ENCODE peak calls at places on chromosomes 16 and 17, in four cellular contexts. C is cardiac muscle cell, J is Peyer's patch, K is suprapubic skin. P is an unnamed sample.

GRCh38 chr17:64686705-64687104 is 24.6 kb upstream of the SMURF2 start:
- DNase-seq in C (no peak), J (no peak), K (no peak), P (no peak)

GRCh38 chr17:37089998-37090397 is 141.2 kb downstream of the AATF start:
- DNase-seq in C (peak), J (peak), K (no peak), P (no peak)

GRCh38 chr17:3602499-3602898 is 6.7 kb downstream of the TRPV1 start:
- DNase-seq in C (peak), J (peak), K (no peak), P (no peak)

GRCh38 chr16:1175566-1176279 is 22.8 kb downstream of the CACNA1H start:
- DNase-seq in C (no peak), J (no peak), K (no peak), P (no peak)

GRCh38 chr16:85956426-85956825 is 57.5 kb downstream of the IRF8 start:
- DNase-seq in C (no peak), J (no peak), K (no peak), P (no peak)

GRCh38 chr16:80824623-80825364 is 20.4 kb upstream of the CDYL2 start:
- DNase-seq in C (peak), J (peak), K (no peak), P (peak)

GRCh38 chr16:17130733-17131132 is 340.0 kb downstream of the XYLT1 start:
- DNase-seq in C (no peak), J (no peak), K (no peak), P (no peak)

GRCh38 chr17:31788571-31788946 is 70.5 kb downstream of the COPRS start:
- DNase-seq in C (no peak), J (no peak), K (no peak), P (no peak)

GRCh38 chr17:56452469-56452868 is 141.0 kb upstream of the NOG start:
- DNase-seq in C (no peak), J (no peak), K (no peak), P (no peak)

GRCh38 chr16:30893082-30893743 is 664 bp downstream of the BCL7C start:
- DNase-seq in C (no peak), J (peak), K (no peak), P (no peak)

GRCh38 chr16:85577899-85578598 is 35.1 kb upstream of the GSE1 start:
- DNase-seq in C (no peak), J (no peak), K (no peak), P (no peak)

GRCh38 chr16:29662729-29663019 is 373 bp upstream of the SPN start:
- DNase-seq in C (no peak), J (peak), K (no peak), P (no peak)

GRCh38 chr17:14481664-14482063 is 180.8 kb downstream of the HS3ST3B1 start:
- DNase-seq in C (no peak), J (no peak), K (no peak), P (no peak)

GRCh38 chr17:59094921-59095530 is 11.7 kb downstream of the TRIM37 start:
- DNase-seq in C (no peak), J (no peak), K (no peak), P (no peak)

GRCh38 chr17:10727192-10727591 is 2.6 kb downstream of the TMEM220 start:
- DNase-seq in C (no peak), J (no peak), K (no peak), P (no peak)

GRCh38 chr16:50724237-50724747 is 17.6 kb upstream of the CYLD start:
- DNase-seq in C (no peak), J (no peak), K (no peak), P (no peak)

GRCh38 chr16:64428463-64428862 is 693.4 kb downstream of the CDH11 start:
- DNase-seq in C (peak), J (no peak), K (no peak), P (no peak)

GRCh38 chr16:52496051-52496876 is 50.7 kb downstream of the TOX3 start:
- DNase-seq in C (no peak), J (no peak), K (no peak), P (no peak)

GRCh38 chr17:1491406-1492248 is 859 bp downstream of the MYO1C start:
- DNase-seq in C (peak), J (peak), K (no peak), P (no peak)

GRCh38 chr16:79776243-79776884 is 175.8 kb upstream of the MAF start:
- DNase-seq in C (peak), J (no peak), K (no peak), P (peak)
- TF ChIP-seq CTCF in C (no peak), J (no peak), K (peak), P (peak)

GRCh38 chr16:87235810-87236515 is 81.2 kb downstream of the C16orf95 start:
- DNase-seq in C (no peak), J (no peak), K (no peak), P (no peak)
- TF ChIP-seq CTCF in C (no peak), J (no peak), K (no peak), P (peak)

DNA sequence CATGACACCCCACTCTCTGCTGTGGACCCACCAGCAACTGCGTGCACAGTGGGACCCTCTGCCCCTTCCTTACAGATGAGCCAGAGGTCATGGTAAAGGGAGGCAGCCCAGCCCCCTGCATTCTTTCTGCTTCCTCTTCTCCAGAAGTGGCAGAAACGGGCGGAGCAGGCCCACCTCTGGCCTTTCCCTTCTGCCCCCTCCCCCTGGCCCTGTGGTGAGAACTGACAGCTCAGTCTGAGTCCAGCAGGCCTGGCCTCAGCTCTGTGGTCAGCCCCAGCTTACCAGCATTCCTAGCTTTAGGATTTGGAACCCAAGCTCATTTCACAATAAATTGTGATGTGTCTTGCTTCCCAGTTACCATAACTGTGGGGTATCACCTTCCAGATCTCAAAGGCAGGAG is 4.8 kb upstream of the ANKRD11 start:
- DNase-seq in C (peak), J (no peak), K (no peak), P (no peak)
- TF ChIP-seq CTCF in C (no peak), J (no peak), K (no peak), P (no peak)

GRCh38 chr16:4231367-4231766 is 10.5 kb downstream of the SRL start:
- DNase-seq in C (no peak), J (no peak), K (no peak), P (no peak)

GRCh38 chr16:4231886-4232285 is 10.0 kb downstream of the SRL start:
- DNase-seq in C (no peak), J (no peak), K (no peak), P (no peak)

GRCh38 chr16:4227040-4227332 is 14.9 kb downstream of the SRL start:
- DNase-seq in C (no peak), J (no peak), K (no peak), P (no peak)

GRCh38 chr16:4233431-4233830 is 8.4 kb downstream of the SRL start:
- DNase-seq in C (no peak), J (no peak), K (no peak), P (no peak)

GRCh38 chr16:4232541-4233386 is 9.1 kb downstream of the SRL start:
- DNase-seq in C (no peak), J (no peak), K (no peak), P (no peak)
- TF ChIP-seq CTCF in C (no peak), J (no peak), K (no peak), P (no peak)

GRCh38 chr17:57946798-57947358 is 8.3 kb downstream of the CUEDC1 start:
- DNase-seq in C (peak), J (peak), K (no peak), P (peak)
- TF ChIP-seq CTCF in C (no peak), J (no peak), K (no peak), P (no peak)

GRCh38 chr17:39671651-39672521 is 3.6 kb downstream of the PNMT start:
- DNase-seq in C (peak), J (peak), K (no peak), P (peak)
- TF ChIP-seq CTCF in C (peak), J (peak), K (peak), P (peak)

P was measured in astrocyte of the cerebellum.